ENCODE peak calls at places on chromosomes 16 and 17, in five cellular contexts. Q is dorsolateral prefrontal cortex, D is heart left ventricle, B is left ventricle myocardium inferior, K is HFF-Myc. H is an unnamed sample.

GRCh38 chr17:66713533-66714042 is 121.3 kb upstream of the CACNG5 start:
- DNase-seq in K (no peak), Q (no peak), D (no peak), B (no peak), H (no peak)

GRCh38 chr17:59329558-59330313 is 1.7 kb upstream of the YPEL2 start:
- DNase-seq in K (peak), Q (peak), D (peak), B (peak), H (peak)

GRCh38 chr17:81020767-81021497 is 14.0 kb upstream of the BAIAP2 start:
- DNase-seq in D (peak), Q (no peak), B (peak), K (no peak), H (no peak)

GRCh38 chr16:48234630-48235029 is 9.5 kb upstream of the LONP2 start:
- DNase-seq in K (no peak), Q (no peak), B (no peak), D (no peak), H (no peak)

GRCh38 chr16:10577305-10578202 is 2.8 kb downstream of the EMP2 start:
- DNase-seq in B (peak), Q (no peak), K (no peak), D (peak), H (peak)

GRCh38 chr16:54397190-54397835 is 110.7 kb upstream of the IRX3 start:
- DNase-seq in D (no peak), Q (no peak), B (no peak), K (no peak), H (no peak)

GRCh38 chr17:35841505-35841904 is 27.2 kb downstream of the HEATR9 start:
- DNase-seq in B (no peak), Q (no peak), D (no peak), K (no peak), H (no peak)

GRCh38 chr17:34412965-34413441 is 50.0 kb upstream of the CCL1 start:
- DNase-seq in D (no peak), Q (no peak), K (no peak), B (no peak), H (no peak)

GRCh38 chr16:19291459-19291858 is 5.9 kb downstream of the CLEC19A start:
- DNase-seq in Q (peak), B (no peak), K (no peak), D (no peak), H (no peak)

GRCh38 chr16:68298907-68299515 is 11.7 kb downstream of the SLC7A6OS start:
- DNase-seq in K (no peak), B (peak), Q (peak), D (peak), H (peak)

GRCh38 chr16:22161999-22162657 is at the start of gene SDR42E2:
- DNase-seq in B (no peak), D (no peak), K (no peak), Q (no peak), H (no peak)

GRCh38 chr17:73142763-73143395 is 21.9 kb upstream of the SSTR2 start:
- DNase-seq in B (no peak), Q (no peak), D (no peak), K (peak), H (no peak)

GRCh38 chr16:11743308-11744074 is 834 bp upstream of the TXNDC11 start:
- DNase-seq in Q (no peak), B (no peak), K (no peak), D (peak), H (no peak)

GRCh38 chr16:8583199-8583598 is 7.1 kb downstream of the TMEM114 start:
- DNase-seq in D (no peak), Q (no peak), B (no peak), K (no peak), H (no peak)

GRCh38 chr17:4161179-4161559 is 18.2 kb downstream of the CYB5D2 start:
- DNase-seq in K (peak), D (no peak), B (no peak), Q (peak), H (peak)

GRCh38 chr16:56961386-56961785 is 364 bp upstream of the CETP start:
- DNase-seq in K (no peak), D (no peak), B (no peak), Q (no peak), H (no peak)

GRCh38 chr16:56953006-56953405 is 8.7 kb upstream of the CETP start:
- DNase-seq in B (no peak), K (no peak), Q (no peak), D (no peak), H (no peak)

GRCh38 chr16:56956076-56956475 is 5.7 kb upstream of the CETP start:
- DNase-seq in K (no peak), D (no peak), Q (no peak), B (no peak), H (no peak)

GRCh38 chr16:56960681-56961281 is 969 bp upstream of the CETP start:
- DNase-seq in D (no peak), K (no peak), B (no peak), Q (no peak), H (no peak)

GRCh38 chr16:56956756-56957155 is 5.0 kb upstream of the CETP start:
- DNase-seq in K (no peak), D (no peak), B (no peak), Q (no peak), H (no peak)
- TF ChIP-seq CTCF in K (peak), D (no peak), B (no peak), Q (no peak), H (no peak)

DNA sequence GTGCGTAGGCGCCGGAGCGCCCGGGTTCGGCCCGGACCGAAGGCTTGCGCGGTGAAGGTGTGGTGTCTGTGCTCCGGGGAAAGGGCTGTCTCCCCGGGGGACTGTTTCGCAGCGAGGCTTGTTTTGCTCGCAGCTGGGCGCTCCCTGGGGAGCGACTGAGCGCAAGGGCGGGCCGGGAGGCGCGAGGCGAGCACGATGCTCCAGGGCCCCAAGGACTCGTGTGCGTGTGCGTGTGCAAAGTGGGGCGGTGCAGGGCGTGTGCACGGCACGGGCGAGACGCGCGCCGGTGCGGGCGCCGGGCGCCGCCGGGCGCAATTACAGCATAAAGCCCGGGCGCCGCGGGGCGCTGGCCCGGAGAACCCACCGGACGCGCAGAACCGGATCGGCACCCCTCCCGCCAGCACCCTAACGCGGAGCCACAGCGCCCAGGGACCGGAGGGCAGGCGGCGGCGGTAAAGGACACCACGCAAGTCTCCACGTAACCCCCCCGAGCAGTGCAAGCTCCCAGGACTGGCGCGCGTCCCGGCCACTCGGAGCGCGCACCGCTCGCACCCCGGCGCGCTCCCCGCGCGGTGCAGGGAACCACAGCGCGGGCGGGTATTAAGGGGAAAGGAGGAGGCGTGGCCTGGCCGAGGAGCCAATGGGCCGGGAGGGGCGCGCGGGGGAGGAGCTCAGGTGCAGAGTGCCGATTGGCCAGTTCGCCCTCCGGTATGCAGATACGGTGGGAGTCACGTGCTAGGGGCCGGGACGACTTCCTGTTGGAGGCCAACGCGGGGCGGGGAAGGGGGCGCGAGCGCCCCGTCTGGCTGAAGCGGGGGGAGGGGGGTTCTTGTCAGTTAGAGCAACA is at the start of gene TNRC6C:
- DNase-seq in Q (peak), B (peak), D (peak), K (peak), H (peak)
- TF ChIP-seq CTCF in Q (no peak), B (peak), D (no peak), K (no peak), H (no peak)

DNA sequence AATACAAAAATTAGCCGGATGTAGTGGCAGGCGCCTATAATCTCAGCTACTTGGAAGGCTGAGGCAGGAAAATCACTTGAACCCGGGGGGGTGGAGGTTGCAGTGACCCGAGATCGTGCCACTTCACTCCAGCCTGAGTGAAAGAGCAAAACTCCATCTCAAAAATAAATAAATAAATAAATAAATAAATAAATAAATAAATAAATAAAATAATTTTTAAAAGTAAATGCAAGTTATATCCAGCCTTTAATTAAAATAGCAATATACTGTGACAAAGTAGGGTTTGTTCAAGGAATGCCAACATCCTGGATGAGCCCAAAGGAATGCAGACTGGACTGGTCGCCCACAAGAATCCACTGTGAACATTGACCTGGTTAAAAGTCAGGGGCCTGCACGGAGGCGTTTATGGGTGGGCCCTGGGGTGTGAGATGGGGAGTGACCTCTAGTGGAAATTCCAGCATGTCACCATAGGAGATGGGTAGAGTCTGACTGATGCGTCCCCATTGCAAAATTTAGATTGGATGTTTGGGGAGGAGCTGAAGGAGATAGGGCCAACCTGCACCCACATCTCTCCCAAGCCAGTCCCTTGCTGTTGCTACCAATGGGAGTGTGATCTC is 9.7 kb upstream of the PIK3R5 start:
- DNase-seq in B (no peak), D (no peak), K (no peak), Q (no peak), H (no peak)
- TF ChIP-seq CTCF in B (no peak), D (no peak), K (no peak), Q (no peak), H (no peak)

GRCh38 chr17:49365667-49366066 is 3.6 kb upstream of the ZNF652 start:
- DNase-seq in D (peak), K (no peak), B (no peak), Q (peak), H (no peak)
- TF ChIP-seq CTCF in D (no peak), K (no peak), B (peak), Q (peak), H (no peak)

GRCh38 chr16:88785106-88785924 is at the start of gene PIEZO1:
- DNase-seq in K (no peak), B (peak), D (peak), Q (peak), H (no peak)

GRCh38 chr16:88783391-88784073 is 1.5 kb downstream of the PIEZO1 start:
- DNase-seq in K (no peak), Q (no peak), B (no peak), D (no peak), H (no peak)

GRCh38 chr16:88782454-88783390 is 2.3 kb downstream of the PIEZO1 start:
- DNase-seq in K (no peak), Q (no peak), B (no peak), D (no peak), H (no peak)

GRCh38 chr16:88784856-88785105 is 239 bp downstream of the PIEZO1 start:
- DNase-seq in D (no peak), B (no peak), K (no peak), Q (no peak), H (no peak)

GRCh38 chr16:88784074-88784855 is 755 bp downstream of the PIEZO1 start:
- DNase-seq in K (no peak), B (peak), Q (no peak), D (peak), H (no peak)
- TF ChIP-seq CTCF in K (peak), B (peak), Q (peak), D (peak), H (peak)

GRCh38 chr17:44247346-44248219 is 20.4 kb downstream of the SLC4A1 start:
- DNase-seq in Q (no peak), B (peak), D (peak), K (no peak), H (no peak)

GRCh38 chr17:44253021-44253420 is 14.9 kb downstream of the SLC4A1 start:
- DNase-seq in B (no peak), D (no peak), K (no peak), Q (no peak), H (no peak)

GRCh38 chr17:44248220-44248529 is 19.8 kb downstream of the SLC4A1 start:
- DNase-seq in Q (no peak), B (no peak), K (no peak), D (no peak), H (no peak)

GRCh38 chr17:44251062-44251461 is 16.9 kb downstream of the SLC4A1 start:
- DNase-seq in Q (no peak), B (no peak), D (no peak), K (no peak), H (no peak)

GRCh38 chr17:44249501-44250246 is 18.3 kb downstream of the SLC4A1 start:
- DNase-seq in D (no peak), Q (no peak), K (no peak), B (no peak), H (no peak)
- TF ChIP-seq CTCF in D (no peak), Q (no peak), K (no peak), B (no peak), H (no peak)

GRCh38 chr16:14146445-14146844 is 75.3 kb downstream of the MRTFB start:
- DNase-seq in Q (no peak), B (no peak), D (no peak), K (no peak), H (no peak)
- TF ChIP-seq CTCF in Q (no peak), B (no peak), D (no peak), K (no peak), H (no peak)

DNA sequence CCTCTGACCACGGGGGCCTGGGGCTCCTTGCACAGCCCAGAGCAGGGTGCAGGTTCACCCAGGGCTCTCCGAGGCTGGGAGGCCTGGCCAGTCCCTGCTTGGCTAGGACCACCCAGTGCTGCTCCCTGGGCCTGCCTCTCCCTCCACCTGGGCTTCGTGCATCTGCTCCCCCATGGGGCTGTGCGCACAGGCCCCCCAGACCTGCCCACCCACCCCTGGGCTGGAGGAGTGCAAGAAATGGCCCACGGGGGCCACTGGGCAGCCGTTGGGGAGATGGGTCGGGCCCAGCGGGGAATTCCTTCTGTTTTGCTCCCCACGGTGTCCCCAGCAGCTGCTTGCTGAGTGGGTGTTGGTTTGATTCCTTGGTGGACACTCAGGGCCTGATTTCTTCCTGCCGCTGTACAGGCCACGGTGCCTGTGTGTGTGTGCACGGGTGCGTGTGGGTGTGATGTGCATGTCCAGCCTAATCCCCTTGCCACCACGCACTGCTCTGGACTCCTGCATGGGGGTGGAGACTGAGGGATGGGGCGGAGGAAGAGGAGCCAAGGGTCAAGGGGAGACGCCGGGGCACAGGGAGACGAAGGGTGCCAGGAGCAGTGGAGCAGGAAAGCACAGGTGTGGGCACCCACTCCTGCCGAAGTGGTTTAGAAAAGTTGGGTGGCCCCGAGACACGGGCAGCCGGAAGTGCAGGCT is 8.5 kb downstream of the PRSS27 start:
- DNase-seq in B (no peak), D (no peak), Q (no peak), K (no peak), H (no peak)
- TF ChIP-seq CTCF in B (no peak), D (no peak), Q (no peak), K (no peak), H (no peak)

GRCh38 chr17:46772013-46772878 is 46.2 kb downstream of the WNT3 start:
- DNase-seq in D (peak), B (peak), K (no peak), Q (no peak), H (no peak)
- TF ChIP-seq CTCF in D (no peak), B (no peak), K (no peak), Q (no peak), H (no peak)

GRCh38 chr16:21145738-21146137 is 4.9 kb downstream of the DNAH3 start:
- DNase-seq in D (no peak), K (no peak), Q (no peak), B (no peak), H (no peak)

GRCh38 chr16:21150375-21151001 is at the start of gene DNAH3:
- DNase-seq in Q (no peak), B (no peak), D (no peak), K (no peak), H (no peak)
- TF ChIP-seq CTCF in Q (no peak), B (no peak), D (no peak), K (no peak), H (no peak)